ENCODE peak calls at places on chromosomes 11 and 22, in seven cellular contexts. Y is stimulated activated CD4-positive, alpha-beta T cell treated with anti-CD3 and anti-CD28 coated beads, Interleukin-1b, Interleukin-23, amount 100 ng/mL, for 24 hours; A is ELR; R is DMS153; Q is activated naive CD8-positive, alpha-beta T cell treated with anti-CD3 and anti-CD28 coated beads, Interleukin-2, amount 50 U/mL, for 24 hours; J is KBM-7; X is left lobe of liver. O is an unnamed sample.

GRCh38 chr11:57493507-57494503 is 21.7 kb downstream of the SLC43A1 start:
- DNase-seq in Y (peak), A (peak), R (peak), Q (peak), J (peak), X (peak), O (peak)

GRCh38 chr22:38453065-38453672 is 1.8 kb downstream of the KCNJ4 start:
- DNase-seq in Y (no peak), A (no peak), R (no peak), Q (no peak), J (no peak), X (no peak), O (no peak)

GRCh38 chr11:15707194-15707593 is 592.5 kb downstream of the INSC start:
- DNase-seq in Y (no peak), A (no peak), R (no peak), Q (no peak), J (no peak), X (no peak), O (no peak)

GRCh38 chr11:126341760-126342161 is 13.7 kb upstream of the ST3GAL4 start:
- DNase-seq in Y (no peak), A (peak), R (no peak), Q (no peak), J (peak), X (no peak), O (peak)

GRCh38 chr11:62456630-62457029 is 37.8 kb downstream of the SCGB1A1 start:
- DNase-seq in Y (no peak), A (no peak), R (no peak), Q (no peak), J (no peak), X (no peak), O (no peak)

GRCh38 chr22:42313804-42314581 is 43.5 kb upstream of the TCF20 start:
- DNase-seq in Y (no peak), A (peak), R (peak), Q (peak), J (peak), X (peak), O (peak)

GRCh38 chr11:77106321-77106720 is 3.7 kb downstream of the OMP start:
- DNase-seq in Y (no peak), A (no peak), R (no peak), Q (no peak), J (no peak), X (no peak), O (no peak)

GRCh38 chr11:133966924-133967598 is 10.3 kb upstream of the IGSF9B start:
- DNase-seq in Y (peak), A (no peak), R (no peak), Q (peak), J (peak), X (no peak), O (no peak)

GRCh38 chr11:95659088-95659487 is 130.5 kb downstream of the FAM76B start:
- DNase-seq in Y (no peak), A (peak), R (no peak), Q (no peak), J (no peak), X (no peak), O (no peak)

GRCh38 chr11:77198440-77198849 is 70.4 kb downstream of the MYO7A start:
- DNase-seq in Y (no peak), A (peak), R (no peak), Q (peak), J (peak), X (no peak), O (peak)

GRCh38 chr22:35510481-35510934 is 30.1 kb upstream of the RASD2 start:
- DNase-seq in Y (no peak), A (peak), R (no peak), Q (no peak), J (no peak), X (no peak), O (no peak)

O was measured in OCI-M1.